ENCODE peak calls at places on chromosomes 16 and 17, in four cellular contexts. One of them, this sample, is unnamed.

GRCh38 chr16:68075980-68076379 is 9.2 kb upstream of the NFATC3 start:
- DNase-seq in neural crest cell: no peak
- DNase-seq in activated CD4-positive, CD25-positive, alpha-beta regulatory T cell: no peak
- DNase-seq in fibroblast of mammary gland: no peak
- DNase-seq in this sample: no peak

GRCh38 chr16:79788949-79789348 is 188.4 kb upstream of the MAF start:
- DNase-seq in neural crest cell: no peak
- DNase-seq in activated CD4-positive, CD25-positive, alpha-beta regulatory T cell: no peak
- DNase-seq in fibroblast of mammary gland: no peak
- DNase-seq in this sample: no peak

GRCh38 chr17:42553161-42553818 is 567 bp downstream of the HSD17B1 start:
- DNase-seq in neural crest cell: no peak
- DNase-seq in activated CD4-positive, CD25-positive, alpha-beta regulatory T cell: no peak
- DNase-seq in fibroblast of mammary gland: peak
- DNase-seq in this sample: no peak

GRCh38 chr17:15406081-15406480 is 61.3 kb downstream of the CDRT4 start:
- DNase-seq in neural crest cell: no peak
- DNase-seq in activated CD4-positive, CD25-positive, alpha-beta regulatory T cell: no peak
- DNase-seq in fibroblast of mammary gland: no peak
- DNase-seq in this sample: no peak

GRCh38 chr16:85027349-85027967 is at the start of gene KIAA0513:
- DNase-seq in neural crest cell: peak
- DNase-seq in activated CD4-positive, CD25-positive, alpha-beta regulatory T cell: peak
- DNase-seq in fibroblast of mammary gland: peak
- DNase-seq in this sample: peak

GRCh38 chr16:85227262-85227923 is 115.1 kb upstream of the CIBAR2 start:
- DNase-seq in neural crest cell: no peak
- DNase-seq in activated CD4-positive, CD25-positive, alpha-beta regulatory T cell: no peak
- DNase-seq in fibroblast of mammary gland: no peak
- DNase-seq in this sample: no peak

GRCh38 chr16:86070971-86071370 is 172.0 kb downstream of the IRF8 start:
- DNase-seq in neural crest cell: no peak
- DNase-seq in activated CD4-positive, CD25-positive, alpha-beta regulatory T cell: no peak
- DNase-seq in fibroblast of mammary gland: no peak
- DNase-seq in this sample: no peak

GRCh38 chr17:41510251-41511065 is 5.0 kb upstream of the KRT13 start:
- DNase-seq in neural crest cell: no peak
- DNase-seq in activated CD4-positive, CD25-positive, alpha-beta regulatory T cell: no peak
- DNase-seq in fibroblast of mammary gland: no peak
- DNase-seq in this sample: no peak

GRCh38 chr17:975321-975982 is 4.1 kb downstream of the NXN start:
- DNase-seq in neural crest cell: no peak
- DNase-seq in activated CD4-positive, CD25-positive, alpha-beta regulatory T cell: no peak
- DNase-seq in fibroblast of mammary gland: peak
- DNase-seq in this sample: no peak

GRCh38 chr17:19744492-19744891 is 3.6 kb downstream of the ALDH3A1 start:
- DNase-seq in neural crest cell: peak
- DNase-seq in activated CD4-positive, CD25-positive, alpha-beta regulatory T cell: no peak
- DNase-seq in fibroblast of mammary gland: no peak
- DNase-seq in this sample: no peak

GRCh38 chr17:77512062-77512946 is 371.5 kb downstream of the SEC14L1 start:
- DNase-seq in neural crest cell: no peak
- DNase-seq in activated CD4-positive, CD25-positive, alpha-beta regulatory T cell: no peak
- DNase-seq in fibroblast of mammary gland: no peak
- DNase-seq in this sample: no peak

GRCh38 chr17:42670199-42670924 is 6.4 kb downstream of the PLEKHH3 start:
- DNase-seq in neural crest cell: no peak
- DNase-seq in activated CD4-positive, CD25-positive, alpha-beta regulatory T cell: no peak
- DNase-seq in fibroblast of mammary gland: no peak
- DNase-seq in this sample: no peak

This sample was measured in omental fat pad.